ENCODE peak calls at places on chromosomes 1 and 21, in six cellular contexts. W, T, M, B, X and R are unnamed samples. For H3K4me1, the result is how much of the 10 kb centered on the place peaks cover.

GRCh38 chr1:239947789-239948188 is 143.9 kb upstream of the FMN2 start:
- DNase-seq in W (peak), M (no peak), T (no peak), X (no peak), B (no peak), R (no peak)

GRCh38 chr1:60078182-60078581 is 4.6 kb upstream of the C1orf87 start:
- DNase-seq in X (no peak), W (no peak), T (no peak), B (no peak), M (no peak), R (no peak)

GRCh38 chr21:40717008-40717407 is 129.9 kb downstream of the DSCAM start:
- DNase-seq in B (no peak), X (no peak), M (no peak), W (no peak), T (no peak), R (no peak)

GRCh38 chr1:32798191-32798590 is 19.0 kb downstream of the YARS1 start:
- DNase-seq in B (no peak), T (no peak), W (peak), M (no peak), X (no peak), R (no peak)

GRCh38 chr1:21089711-21090110 is 87.0 kb downstream of the EIF4G3 start:
- DNase-seq in W (no peak), X (no peak), T (no peak), B (no peak), M (no peak), R (no peak)

GRCh38 chr1:115969509-115969908 is 6.8 kb upstream of the SLC22A15 start:
- DNase-seq in M (peak), W (no peak), T (no peak), X (peak), B (no peak), R (no peak)

GRCh38 chr1:39776400-39776713 is 5.2 kb upstream of the OXCT2 start:
- DNase-seq in W (no peak), X (no peak), T (peak), B (no peak), M (no peak), R (no peak)

GRCh38 chr1:9728451-9729295 is 77.1 kb downstream of the PIK3CD start:
- DNase-seq in W (no peak), B (no peak), T (no peak), M (no peak), X (no peak), R (no peak)

GRCh38 chr1:48044311-48044710 is 47.1 kb upstream of the TRABD2B start:
- DNase-seq in X (no peak), W (no peak), M (no peak), T (no peak), B (no peak), R (no peak)

GRCh38 chr1:87766737-87767136 is 438.1 kb downstream of the LMO4 start:
- DNase-seq in W (peak), M (no peak), X (no peak), B (no peak), T (no peak), R (peak)

GRCh38 chr1:67429011-67429527 is 1.1 kb downstream of the SERBP1 start:
- DNase-seq in M (no peak), T (no peak), W (no peak), B (no peak), X (peak), R (no peak)

GRCh38 chr1:110726755-110727154 is 52.0 kb upstream of the KCNA3 start:
- DNase-seq in W (no peak), T (peak), X (no peak), M (no peak), B (no peak), R (no peak)

GRCh38 chr1:24459551-24460266 is 42.9 kb upstream of the RCAN3 start:
- DNase-seq in T (no peak), X (no peak), B (no peak), M (no peak), W (no peak), R (no peak)

GRCh38 chr1:230308039-230308438 is 118.1 kb downstream of the PGBD5 start:
- DNase-seq in B (no peak), W (peak), M (no peak), X (no peak), T (no peak), R (peak)

GRCh38 chr21:36572091-36572490 is 92.2 kb upstream of the CLDN14 start:
- DNase-seq in M (no peak), T (no peak), X (no peak), B (no peak), W (no peak), R (no peak)

GRCh38 chr1:59814180-59814900 is 409 bp upstream of the HOOK1 start:
- DNase-seq in X (peak), B (peak), T (peak), W (no peak), M (no peak), R (peak)

GRCh38 chr1:243268751-243269460 is 13.1 kb downstream of the SDCCAG8 start:
- DNase-seq in W (peak), M (no peak), T (no peak), X (no peak), B (no peak), R (peak)

GRCh38 chr21:44087426-44088400 is 19.5 kb upstream of the PWP2 start:
- DNase-seq in W (no peak), M (no peak), T (no peak), B (no peak), X (no peak), R (no peak)

GRCh38 chr1:202348509-202349262 is at the start of gene PPP1R12B:
- DNase-seq in B (peak), M (peak), T (peak), X (peak), W (peak), R (peak)

GRCh38 chr1:198088360-198089071 is 68.3 kb upstream of the NEK7 start:
- DNase-seq in T (no peak), B (peak), X (peak), W (peak), M (no peak), R (peak)

GRCh38 chr1:71658295-71658694 is 577.5 kb upstream of the ZRANB2 start:
- DNase-seq in W (no peak), X (no peak), B (no peak), M (no peak), T (no peak), R (no peak)

GRCh38 chr1:222416001-222416791 is 131.7 kb downstream of the HHIPL2 start:
- DNase-seq in W (peak), T (no peak), M (no peak), B (no peak), X (no peak), R (no peak)

GRCh38 chr1:44154049-44154448 is 12.6 kb upstream of the KLF18 start:
- DNase-seq in M (no peak), W (no peak), B (no peak), X (no peak), T (no peak), R (peak)

GRCh38 chr21:33657124-33657842 is 15.0 kb downstream of the ITSN1 start:
- DNase-seq in B (no peak), M (no peak), W (peak), X (no peak), T (no peak), R (no peak)

GRCh38 chr1:22250724-22251123 is 107.8 kb upstream of the WNT4 start:
- DNase-seq in B (no peak), W (no peak), X (no peak), M (no peak), T (no peak), R (no peak)

GRCh38 chr1:84374991-84375838 is 23.1 kb upstream of the DNASE2B start:
- DNase-seq in M (no peak), W (no peak), X (no peak), B (no peak), T (no peak), R (no peak)

GRCh38 chr1:229888561-229889001 is 178.5 kb upstream of the GALNT2 start:
- DNase-seq in M (no peak), B (no peak), W (no peak), T (no peak), X (no peak), R (no peak)

GRCh38 chr1:147630447-147630846 is 39.9 kb downstream of the ACP6 start:
- DNase-seq in M (no peak), B (no peak), W (no peak), X (no peak), T (no peak), R (no peak)

GRCh38 chr21:34092241-34092921 is 19.0 kb downstream of the MRPS6 start:
- DNase-seq in B (no peak), M (no peak), X (no peak), W (no peak), T (no peak), R (no peak)

GRCh38 chr1:36448530-36449051 is 1.7 kb downstream of the OSCP1 start:
- DNase-seq in X (peak), B (no peak), W (no peak), M (peak), T (no peak), R (no peak)

GRCh38 chr1:168348146-168348709 is 67.6 kb downstream of the TBX19 start:
- DNase-seq in M (no peak), W (no peak), X (no peak), T (no peak), B (no peak), R (no peak)

GRCh38 chr1:26284597-26285351 is 4.9 kb downstream of the SH3BGRL3 start:
- DNase-seq in X (peak), T (no peak), B (peak), W (peak), M (peak), R (peak)

GRCh38 chr1:110620686-110621085 is 14.5 kb upstream of the KCNA2 start:
- DNase-seq in T (no peak), W (no peak), B (no peak), M (no peak), X (no peak), R (no peak)

GRCh38 chr1:206931709-206932108 is 10.0 kb upstream of the FCMR start:
- DNase-seq in X (no peak), B (no peak), T (no peak), M (peak), W (no peak), R (no peak)

GRCh38 chr1:211331011-211331709 is 4.5 kb downstream of the TRAF5 start:
- DNase-seq in X (no peak), B (no peak), W (peak), M (no peak), T (no peak), R (no peak)

GRCh38 chr1:162682013-162682419 is 49.8 kb downstream of the DDR2 start:
- DNase-seq in M (no peak), T (no peak), X (no peak), W (no peak), B (peak), R (no peak)

GRCh38 chr1:11158720-11159321 is 30.3 kb upstream of the ANGPTL7 start:
- DNase-seq in T (no peak), W (peak), M (no peak), B (no peak), X (no peak), R (no peak)

GRCh38 chr1:100757946-100758345 is 38.4 kb downstream of the VCAM1 start:
- DNase-seq in B (no peak), X (no peak), T (no peak), W (no peak), M (no peak), R (no peak)
- H3K4me1 ChIP-seq in B (under half), X (under half), T (under half), W (under half), M (under half), R (under half)

GRCh38 chr1:81179239-81179638 is 621.5 kb upstream of the ADGRL2 start:
- DNase-seq in X (no peak), T (no peak), B (no peak), W (peak), M (no peak), R (peak)
- TF ChIP-seq SMC3 in X (no peak), T (no peak), B (no peak), W (no peak), M (no peak), R (no peak)

GRCh38 chr1:192160186-192160585 is 1.9 kb downstream of the RGS18 start:
- DNase-seq in T (no peak), B (no peak), W (peak), M (no peak), X (no peak), R (no peak)
- H3K4me1 ChIP-seq in T (under half), B (under half), W (under half), M (under half), X (under half), R (under half)

GRCh38 chr1:226226601-226227000 is 3.1 kb downstream of the MIXL1 start:
- DNase-seq in B (no peak), X (no peak), T (no peak), W (no peak), M (no peak), R (no peak)

GRCh38 chr1:226222686-226223085 is 778 bp upstream of the MIXL1 start:
- DNase-seq in T (no peak), M (no peak), W (no peak), B (no peak), X (no peak), R (no peak)

GRCh38 chr1:226223786-226224244 is 351 bp downstream of the MIXL1 start:
- DNase-seq in T (no peak), X (peak), B (no peak), M (peak), W (no peak), R (peak)

GRCh38 chr1:226220473-226221189 is 2.8 kb upstream of the MIXL1 start:
- DNase-seq in W (no peak), X (no peak), B (no peak), M (no peak), T (no peak), R (no peak)

DNA sequence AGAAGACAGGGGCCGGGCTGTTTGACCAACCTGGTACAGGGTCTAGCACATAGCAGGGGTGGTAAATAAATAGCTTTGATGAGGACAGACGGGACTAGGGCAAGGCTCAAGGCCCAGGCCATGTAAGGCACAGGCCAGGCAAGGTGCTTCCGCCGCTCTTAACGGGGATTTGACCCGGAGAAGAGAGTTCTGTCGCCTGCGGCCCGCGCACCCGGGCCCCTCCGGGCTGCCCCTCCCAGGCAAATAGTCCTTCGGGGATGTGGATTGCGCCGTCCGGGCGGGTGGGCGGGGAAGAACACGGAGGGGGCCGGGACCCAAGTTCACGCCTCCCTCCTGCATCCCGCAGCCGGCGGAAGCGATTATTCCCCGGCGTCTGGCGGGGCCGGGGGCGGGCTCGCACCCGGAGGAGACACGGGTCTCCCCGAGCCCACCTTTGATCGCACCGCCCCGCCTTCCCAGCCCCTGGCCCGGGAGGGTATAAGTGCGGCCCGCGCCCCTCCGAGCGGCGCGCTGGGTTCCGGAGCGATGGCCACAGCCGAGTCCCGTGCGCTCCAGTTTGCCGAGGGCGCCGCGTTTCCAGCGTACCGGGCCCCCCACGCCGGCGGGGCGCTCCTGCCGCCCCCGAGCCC is at the start of gene MIXL1:
- DNase-seq in B (peak), X (peak), T (no peak), M (no peak), W (no peak), R (no peak)
- TF ChIP-seq SMC3 in B (no peak), X (no peak), T (no peak), M (no peak), W (no peak), R (no peak)

DNA sequence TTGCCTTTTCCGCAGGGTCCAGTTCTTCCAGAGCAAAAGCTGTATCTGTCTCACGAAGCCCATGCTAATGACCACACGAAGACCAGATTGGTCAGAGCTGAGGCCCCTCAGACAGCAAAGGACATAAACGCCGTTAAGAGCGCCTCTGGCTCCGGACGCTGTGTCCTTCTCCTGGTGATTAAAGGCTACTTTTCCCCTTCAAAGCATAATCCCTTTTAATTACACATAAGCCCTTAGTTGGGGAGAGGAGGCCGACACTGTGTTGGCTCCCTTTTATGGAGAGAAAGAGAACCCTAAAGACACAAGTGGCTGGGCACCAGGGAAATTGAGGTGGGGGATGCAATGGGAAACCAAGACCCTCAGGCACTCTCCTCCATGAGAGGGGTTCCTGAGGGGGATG is at the start of gene ABCA4:
- DNase-seq in X (no peak), B (no peak), M (no peak), W (no peak), T (no peak), R (no peak)
- H3K4me1 ChIP-seq in X (under half), B (half or more), M (under half), W (under half), T (under half), R (under half)

GRCh38 chr1:107618539-107618938 is 346.4 kb downstream of the VAV3 start:
- DNase-seq in X (no peak), T (no peak), W (no peak), B (no peak), M (no peak), R (no peak)

GRCh38 chr1:107622540-107622939 is 342.4 kb downstream of the VAV3 start:
- DNase-seq in T (no peak), B (no peak), W (no peak), M (no peak), X (no peak), R (no peak)

GRCh38 chr1:107617921-107618320 is 347.1 kb downstream of the VAV3 start:
- DNase-seq in W (no peak), T (no peak), B (no peak), X (no peak), M (no peak), R (no peak)

GRCh38 chr1:107620753-107621152 is 344.2 kb downstream of the VAV3 start:
- DNase-seq in M (no peak), T (no peak), W (no peak), X (no peak), B (no peak), R (no peak)

DNA sequence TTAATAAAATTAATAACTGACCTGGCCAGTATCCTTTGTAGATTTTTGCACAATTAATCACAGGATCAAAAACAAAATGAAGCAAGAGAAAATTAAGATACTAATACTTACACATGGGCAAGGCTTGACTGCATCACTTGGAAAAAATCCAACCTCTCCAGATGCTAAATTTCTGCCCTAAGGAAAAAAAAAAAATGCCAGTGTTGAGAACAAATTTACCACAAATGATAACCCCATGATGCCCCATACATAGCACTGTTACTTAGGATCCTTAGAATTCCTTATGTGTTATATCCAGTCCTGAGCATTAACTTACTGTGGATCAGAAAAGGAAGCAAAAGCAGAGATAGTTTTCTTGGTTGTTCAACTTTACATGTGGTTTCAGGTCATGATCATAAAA is 347.5 kb downstream of the VAV3 start:
- DNase-seq in B (no peak), W (no peak), M (no peak), X (no peak), T (no peak), R (no peak)
- TF ChIP-seq SMC3 in B (no peak), W (no peak), M (no peak), X (no peak), T (no peak), R (no peak)

GRCh38 chr1:8495928-8496401 is 178.1 kb downstream of the SLC45A1 start:
- DNase-seq in X (no peak), W (peak), M (no peak), B (no peak), T (no peak), R (no peak)
- H3K4me1 ChIP-seq in X (under half), W (under half), M (under half), B (under half), T (under half), R (under half)

GRCh38 chr1:45442272-45442671 is 48.7 kb downstream of the TESK2 start:
- DNase-seq in M (no peak), W (peak), X (no peak), T (no peak), B (no peak), R (no peak)
- TF ChIP-seq SMC3 in M (no peak), W (no peak), X (no peak), T (no peak), B (no peak), R (no peak)